ENCODE peak calls at places on chromosomes 3 and 15, in five cellular contexts. G is uterus, V is psoas muscle, H is suprapubic skin, U is ovary. N is an unnamed sample.

GRCh38 chr3:149077638-149078037 is 8.7 kb downstream of the HLTF start:
- DNase-seq in G (no peak), U (no peak), V (no peak), H (no peak), N (no peak)

GRCh38 chr15:90300988-90301715 is 35.7 kb downstream of the NGRN start:
- DNase-seq in V (peak; percentile 73), U (peak; percentile 54), H (no peak), G (peak; percentile 43), N (peak; percentile 71)

GRCh38 chr3:134838599-134838998 is 43.5 kb downstream of the EPHB1 start:
- DNase-seq in G (no peak), V (no peak), U (no peak), H (no peak), N (no peak)

GRCh38 chr3:45317710-45318109 is 70.7 kb upstream of the LARS2 start:
- DNase-seq in V (no peak), G (no peak), U (no peak), H (no peak), N (no peak)

GRCh38 chr3:186411994-186412393 is 50.0 kb upstream of the DGKG start:
- DNase-seq in H (no peak), G (no peak), U (no peak), V (no peak), N (no peak)

GRCh38 chr3:67534594-67534993 is 119.8 kb downstream of the SUCLG2 start:
- DNase-seq in U (no peak), V (no peak), G (no peak), H (no peak), N (no peak)

GRCh38 chr15:33314115-33314514 is 3.3 kb downstream of the RYR3 start:
- DNase-seq in V (no peak), U (no peak), H (no peak), G (no peak), N (no peak)

GRCh38 chr15:66735909-66736305 is 33.9 kb downstream of the SMAD6 start:
- DNase-seq in G (peak; percentile 51), V (no peak), H (no peak), U (no peak), N (no peak)

GRCh38 chr3:152978152-152978551 is 143.2 kb downstream of the P2RY1 start:
- DNase-seq in G (no peak), U (no peak), V (no peak), H (no peak), N (no peak)

GRCh38 chr3:51945031-51945840 is 3.1 kb downstream of the PARP3 start:
- DNase-seq in U (no peak), V (no peak), H (peak; percentile 57), G (no peak), N (no peak)

GRCh38 chr15:40064231-40064894 is 25.4 kb upstream of the SRP14 start:
- DNase-seq in U (peak; percentile 7), V (no peak), G (no peak), H (no peak), N (no peak)

GRCh38 chr3:167001374-167001773 is 378.7 kb downstream of the ZBBX start:
- DNase-seq in H (no peak), U (no peak), G (no peak), V (no peak), N (no peak)

GRCh38 chr15:95559875-95560394 is 770.6 kb upstream of the NR2F2 start:
- DNase-seq in G (peak; percentile 50), U (no peak), H (no peak), V (no peak), N (no peak)

GRCh38 chr15:101156509-101157159 is 95.2 kb downstream of the CHSY1 start:
- DNase-seq in V (no peak), G (no peak), H (no peak), U (no peak), N (no peak)

GRCh38 chr15:67927501-67928156 is 87.8 kb upstream of the RNU6-1 start:
- DNase-seq in G (peak; percentile 76), U (peak; percentile 78), H (no peak), V (no peak), N (no peak)

GRCh38 chr3:178170698-178171535 is 365.3 kb upstream of the KCNMB2 start:
- DNase-seq in U (no peak), V (no peak), G (no peak), H (no peak), N (no peak)

GRCh38 chr3:70620367-70620766 is 307.9 kb upstream of the MDFIC2 start:
- DNase-seq in H (no peak), U (no peak), G (no peak), V (no peak), N (no peak)

GRCh38 chr3:71051893-71052687 is 531.4 kb downstream of the FOXP1 start:
- DNase-seq in U (no peak), G (no peak), V (no peak), H (no peak), N (no peak)

GRCh38 chr15:77037475-77038209 is 33.3 kb downstream of the TSPAN3 start:
- DNase-seq in H (peak; percentile 56), V (no peak), U (peak; percentile 24), G (no peak), N (no peak)

GRCh38 chr3:127182848-127183714 is 9.8 kb upstream of the PRR23E start:
- DNase-seq in V (no peak), U (no peak), H (no peak), G (no peak), N (no peak)

GRCh38 chr3:38116471-38117162 is 20.3 kb downstream of the ACAA1 start:
- DNase-seq in V (no peak), G (peak; percentile 9), H (peak; percentile 60), U (no peak), N (peak; percentile 50)

GRCh38 chr15:36755341-36755740 is 175.9 kb downstream of the CDIN1 start:
- DNase-seq in G (no peak), V (no peak), U (no peak), H (no peak), N (no peak)

GRCh38 chr3:124812291-124813265 is 74.6 kb downstream of the ITGB5 start:
- DNase-seq in H (peak; percentile 80), U (peak; percentile 53), G (peak; percentile 82), V (peak; percentile 84), N (no peak)

GRCh38 chr15:45030743-45031142 is 7.7 kb downstream of the SORD start:
- DNase-seq in V (no peak), U (no peak), H (no peak), G (no peak), N (no peak)

GRCh38 chr3:111590096-111590491 is 5.1 kb downstream of the ZBED2 start:
- DNase-seq in H (no peak), G (no peak), V (no peak), U (no peak), N (no peak)

GRCh38 chr3:167406876-167407492 is 26.9 kb upstream of the ZBBX start:
- DNase-seq in V (no peak), U (no peak), G (no peak), H (no peak), N (peak; percentile 41)

GRCh38 chr15:28942521-28943035 is 56.8 kb downstream of the APBA2 start:
- DNase-seq in H (no peak), U (no peak), G (no peak), V (no peak), N (no peak)

GRCh38 chr3:2853627-2854026 is 256.5 kb downstream of the IL5RA start:
- DNase-seq in V (no peak), U (no peak), G (no peak), H (no peak), N (no peak)

GRCh38 chr3:153768559-153769469 is 352.4 kb upstream of the ARHGEF26 start:
- DNase-seq in U (peak; percentile 17), G (no peak), V (no peak), H (peak; percentile 59), N (no peak)

DNA sequence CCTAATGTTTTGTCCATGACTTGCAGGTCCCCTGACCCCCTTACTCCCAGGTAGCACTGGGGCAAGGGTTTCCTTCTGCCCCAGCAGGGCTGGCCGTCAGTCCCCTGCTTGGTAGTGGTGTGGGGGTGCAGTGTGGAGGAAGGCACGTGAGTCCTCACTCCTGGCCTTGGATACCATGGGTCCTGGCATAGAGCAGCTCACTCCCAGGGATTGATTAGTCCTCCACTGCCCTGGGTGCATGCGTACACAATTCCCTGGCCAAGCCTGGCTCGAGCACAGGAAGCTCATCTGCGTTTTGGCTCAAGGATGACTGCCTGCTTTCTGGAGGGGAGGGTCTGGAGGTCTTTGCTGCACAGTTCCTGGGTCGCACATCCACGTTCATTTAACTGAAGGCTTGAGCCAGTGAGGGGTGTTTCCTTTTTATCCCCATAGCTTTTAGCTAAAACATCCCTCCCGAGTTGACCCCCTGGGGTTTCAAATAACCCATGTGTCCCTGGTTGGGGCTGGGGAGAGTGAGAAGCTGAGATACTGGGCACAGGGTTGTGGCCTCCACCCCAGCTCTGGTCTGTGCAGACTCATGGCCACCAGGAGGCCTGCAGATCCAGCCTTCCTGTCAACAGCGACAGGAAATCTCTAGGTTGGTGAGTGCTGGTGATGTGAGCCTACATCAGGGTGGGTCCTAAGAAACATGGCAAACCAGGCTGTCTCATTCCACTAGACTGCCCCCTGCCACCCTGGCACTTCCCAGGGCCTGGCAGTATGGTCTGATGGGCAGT is 11.5 kb downstream of the HEMK1 start:
- DNase-seq in H (no peak), V (no peak), G (no peak), U (no peak), N (peak; percentile 53)
- TF ChIP-seq CTCF in H (no peak), V (no peak), G (no peak), U (no peak), N (no peak)

GRCh38 chr15:73948396-73948795 is 22.1 kb downstream of the LOXL1 start:
- DNase-seq in G (no peak), U (no peak), V (peak; percentile 11), H (peak; percentile 35), N (no peak)
- H3K27ac ChIP-seq in G (no peak overlapping the region), U (no peak overlapping the region), V (no peak overlapping the region), H (no peak overlapping the region), N (no peak overlapping the region)

DNA sequence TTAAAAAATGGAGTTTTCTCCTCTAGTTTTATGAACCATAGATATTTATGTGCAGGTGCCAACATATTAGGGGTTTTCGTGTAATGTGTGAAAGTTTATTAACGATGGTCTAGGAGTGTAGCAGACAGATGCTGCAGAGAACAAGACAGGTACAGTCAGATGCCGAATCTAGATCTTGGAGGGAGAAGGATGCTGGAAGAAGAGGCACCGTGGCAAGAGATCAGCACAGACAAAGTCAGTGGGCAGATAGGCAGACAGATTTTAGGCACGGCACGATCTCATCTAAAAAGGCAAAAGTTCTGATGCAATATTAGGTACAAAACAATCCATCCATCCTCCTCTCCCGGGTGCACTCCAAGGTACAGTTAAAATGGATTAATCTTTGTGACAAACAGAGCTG is 161.6 kb downstream of the TIGIT start:
- DNase-seq in H (no peak), G (no peak), V (no peak), U (no peak), N (no peak)
- TF ChIP-seq CTCF in H (no peak), G (no peak), V (no peak), U (no peak), N (no peak)

GRCh38 chr3:140467916-140468315 is 209.9 kb upstream of the TRIM42 start:
- DNase-seq in V (no peak), G (no peak), U (no peak), H (no peak), N (no peak)
- H3K27ac ChIP-seq in V (no peak overlapping the region), G (no peak overlapping the region), U (no peak overlapping the region), H (no peak overlapping the region), N (no peak overlapping the region)

GRCh38 chr15:80512729-80513670 is 108.8 kb downstream of the ARNT2 start:
- DNase-seq in V (no peak), G (no peak), U (no peak), H (no peak), N (peak; percentile 20)
- TF ChIP-seq CTCF in V (no peak), G (no peak), U (peak; percentile 6), H (no peak), N (no peak)

DNA sequence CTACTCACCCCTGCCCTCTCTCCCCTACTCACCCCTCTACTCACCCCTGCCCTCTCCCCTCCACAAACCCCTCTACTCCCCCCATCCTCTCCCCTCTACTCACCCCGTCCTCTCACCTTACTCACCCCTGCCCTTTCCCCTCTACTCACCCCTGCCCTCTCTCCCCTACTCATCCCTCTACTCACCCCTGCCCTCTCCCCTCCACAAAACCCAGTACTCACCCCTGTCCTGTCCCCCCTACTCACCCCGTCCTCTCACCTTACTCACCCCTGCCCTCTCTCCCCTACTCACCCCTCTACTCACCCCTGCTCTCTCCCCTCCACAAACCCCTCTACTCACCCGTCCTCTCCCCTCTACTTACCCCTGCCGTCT is 14.2 kb downstream of the BFSP2 start:
- DNase-seq in H (no peak), V (no peak), U (no peak), G (no peak), N (no peak)
- H3K27ac ChIP-seq in H (no peak overlapping the region), V (no peak overlapping the region), U (no peak overlapping the region), G (peak overlapping the region; percentile 65), N (no peak overlapping the region)

N was measured in pancreas.